ENCODE peak calls at places on chromosomes 16 and 17, in nine cellular contexts. P is suprapubic skin, H is H1, J is esophagus muscularis mucosa, V is stomach, W is K562, B is upper lobe of left lung, U is HepG2, I is A549. T is an unnamed sample.

GRCh38 chr16:84818989-84819643 is 669 bp upstream of the CRISPLD2 start:
- DNase-seq in B (no peak), H (no peak), W (no peak), V (no peak), I (no peak), U (no peak), J (no peak), P (no peak), T (no peak)

GRCh38 chr16:80910434-80910833 is 96.3 kb downstream of the CMC2 start:
- DNase-seq in U (peak), I (no peak), W (no peak), V (no peak), H (no peak), B (no peak), P (no peak), J (no peak), T (no peak)

GRCh38 chr17:78121801-78122220 is 6.7 kb downstream of the TMC6 start:
- DNase-seq in P (no peak), H (no peak), I (no peak), W (no peak), U (no peak), B (no peak), J (no peak), V (no peak), T (no peak)

GRCh38 chr17:57995076-57995956 is 7.3 kb upstream of the VEZF1 start:
- DNase-seq in P (peak), W (peak), H (no peak), U (peak), V (peak), J (peak), I (peak), B (peak), T (no peak)

GRCh38 chr16:66412182-66412581 is 14.9 kb upstream of the BEAN1 start:
- DNase-seq in P (no peak), J (no peak), H (no peak), U (no peak), B (no peak), I (no peak), V (no peak), W (no peak), T (no peak)

GRCh38 chr17:2549392-2550211 is 37.9 kb upstream of the METTL16 start:
- DNase-seq in B (peak), U (no peak), J (no peak), W (no peak), I (no peak), H (no peak), P (no peak), V (no peak), T (no peak)

GRCh38 chr16:31253642-31254045 is 6.1 kb upstream of the ITGAM start:
- DNase-seq in H (no peak), J (no peak), U (peak), W (peak), B (peak), P (no peak), I (peak), V (peak), T (no peak)

GRCh38 chr16:2779978-2780898 is 3.2 kb upstream of the ELOB start:
- DNase-seq in W (no peak), V (no peak), B (no peak), I (no peak), P (peak), H (no peak), U (no peak), J (no peak), T (no peak)

GRCh38 chr17:75845058-75845711 is 981 bp upstream of the UNC13D start:
- DNase-seq in U (peak), V (peak), W (peak), B (peak), I (peak), J (no peak), H (peak), P (peak), T (peak)

GRCh38 chr16:81866820-81867440 is 87.8 kb downstream of the PLCG2 start:
- DNase-seq in V (peak), P (peak), U (no peak), I (no peak), B (peak), H (no peak), W (no peak), J (no peak), T (peak)

GRCh38 chr17:62017912-62018311 is 47.2 kb downstream of the MED13 start:
- DNase-seq in W (no peak), B (no peak), I (no peak), H (no peak), P (no peak), U (no peak), V (no peak), J (no peak), T (no peak)

GRCh38 chr17:48510761-48511604 is 19.8 kb downstream of the HOXB1 start:
- DNase-seq in H (no peak), B (no peak), U (no peak), I (no peak), V (no peak), P (no peak), J (no peak), W (no peak), T (no peak)

DNA sequence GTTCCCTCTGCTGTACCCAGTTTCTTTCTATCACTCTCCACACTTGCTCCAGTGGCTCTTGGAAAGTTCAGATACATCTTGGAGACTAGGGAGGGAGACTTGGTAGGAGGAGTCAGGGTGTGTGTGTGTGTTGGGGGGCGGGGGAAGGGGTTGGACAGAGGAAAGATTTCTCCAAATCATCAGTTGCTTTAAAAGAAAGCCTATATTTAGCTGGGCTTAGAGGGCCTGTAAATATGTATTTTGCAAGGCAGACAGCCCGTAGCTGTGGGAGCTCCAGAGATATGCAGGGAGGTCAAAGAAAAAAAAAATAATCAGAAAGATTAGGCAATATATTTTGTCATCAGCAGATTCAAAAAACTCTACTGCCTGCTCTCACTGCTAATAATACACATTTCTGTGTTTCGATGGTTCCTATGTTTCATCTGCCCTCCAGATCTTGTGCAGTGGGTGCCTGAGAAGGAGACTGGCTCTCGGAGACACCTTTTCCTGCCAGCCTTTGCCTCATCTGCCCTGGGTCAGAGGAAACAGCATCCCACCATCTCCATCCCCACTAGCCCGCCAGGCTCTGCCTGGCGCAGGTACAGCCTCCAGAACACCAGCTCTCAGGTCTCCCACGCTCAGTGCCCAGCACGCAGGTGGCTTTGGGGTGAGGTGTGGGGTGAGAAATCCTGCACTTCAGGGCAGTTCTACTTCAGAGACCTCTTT is 4.8 kb upstream of the PPP1R9B start:
- DNase-seq in V (no peak), I (no peak), H (no peak), J (no peak), P (no peak), B (no peak), W (no peak), U (no peak), T (no peak)
- TF ChIP-seq EP300 in V (no peak), I (no peak), H (no peak), J (no peak), P (no peak), B (no peak), W (no peak), U (no peak), T (no peak)

GRCh38 chr17:39484178-39484577 is 22.9 kb downstream of the CDK12 start:
- DNase-seq in V (no peak), U (no peak), B (no peak), W (no peak), I (no peak), J (no peak), P (no peak), H (no peak), T (no peak)
- TF ChIP-seq EP300 in V (no peak), U (no peak), B (no peak), W (no peak), I (no peak), J (no peak), P (no peak), H (no peak), T (no peak)

GRCh38 chr17:52724578-52724977 is 566.1 kb upstream of the CA10 start:
- DNase-seq in I (no peak), P (no peak), W (no peak), H (no peak), V (no peak), B (no peak), J (no peak), U (no peak), T (no peak)

DNA sequence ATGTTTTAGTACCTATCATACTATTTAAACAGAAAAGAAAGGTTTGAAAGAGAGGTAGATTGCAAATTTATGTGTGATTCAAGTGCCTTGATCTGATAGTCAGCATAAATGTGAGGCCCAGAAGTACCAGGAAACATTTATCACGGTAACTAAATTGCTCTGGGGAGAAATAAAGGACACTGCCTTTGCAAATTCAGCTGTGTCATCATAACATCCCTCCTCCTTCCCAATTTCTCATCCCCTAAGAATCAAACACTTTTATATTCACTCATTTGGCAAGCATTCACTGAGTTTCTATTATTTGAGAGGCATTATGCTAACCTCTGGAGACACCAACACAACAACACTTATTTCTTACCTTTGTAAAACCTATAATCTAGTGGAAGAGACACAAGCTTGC is 563.4 kb upstream of the CA10 start:
- DNase-seq in U (no peak), P (no peak), W (no peak), B (no peak), V (no peak), J (no peak), I (no peak), H (no peak), T (no peak)
- TF ChIP-seq EP300 in U (no peak), P (no peak), W (no peak), B (no peak), V (no peak), J (no peak), I (no peak), H (no peak), T (no peak)

GRCh38 chr16:69328854-69329316 is 1.5 kb downstream of the PDF start:
- DNase-seq in P (no peak), B (no peak), I (no peak), U (no peak), V (no peak), H (no peak), J (no peak), W (peak), T (no peak)
- TF ChIP-seq EP300 in P (no peak), B (no peak), I (no peak), U (no peak), V (no peak), H (no peak), J (no peak), W (no peak), T (no peak)

DNA sequence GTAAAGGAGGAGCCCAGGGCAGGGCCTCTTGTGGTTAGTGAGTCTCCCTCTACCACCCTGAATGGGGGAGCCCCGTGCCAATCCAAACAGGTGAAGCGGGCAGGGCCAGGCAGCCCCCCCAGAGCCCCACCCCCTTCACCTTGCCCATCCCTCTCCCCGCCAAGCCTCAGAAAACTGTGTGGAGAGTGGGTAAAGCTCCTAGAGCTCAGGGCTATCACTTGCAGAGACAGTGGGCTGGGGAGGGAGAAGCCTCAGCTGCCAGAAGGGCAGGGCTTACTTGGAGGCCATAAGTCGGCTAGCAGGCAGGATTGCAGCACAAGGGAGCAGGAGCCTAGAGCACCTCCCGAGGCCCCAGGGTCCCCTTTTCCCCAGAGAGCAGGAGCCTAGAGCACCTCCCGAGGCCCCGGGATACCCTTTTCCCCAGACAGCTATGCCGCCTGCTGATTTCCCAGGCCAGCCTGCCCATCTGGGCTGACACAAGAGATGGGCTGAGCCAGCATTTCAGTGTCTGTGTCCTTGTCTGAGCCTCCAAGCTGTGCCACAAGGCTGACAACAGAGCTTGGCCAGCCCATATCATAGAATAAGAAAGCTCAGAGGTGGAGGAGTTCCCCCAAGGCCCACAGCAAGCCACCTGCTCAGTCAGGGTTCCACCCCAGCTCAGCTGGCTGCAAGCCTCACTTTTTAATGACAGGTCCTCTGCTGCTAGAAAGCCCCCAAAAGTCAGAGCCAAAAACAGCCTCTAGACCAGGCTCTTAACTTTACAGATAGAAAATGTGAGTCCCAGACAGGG is 6.8 kb upstream of the KRT14 start:
- DNase-seq in B (no peak), H (no peak), U (no peak), P (no peak), J (no peak), I (no peak), W (no peak), V (no peak), T (no peak)
- TF ChIP-seq EP300 in B (no peak), H (no peak), U (no peak), P (no peak), J (no peak), I (no peak), W (no peak), V (no peak), T (no peak)

DNA sequence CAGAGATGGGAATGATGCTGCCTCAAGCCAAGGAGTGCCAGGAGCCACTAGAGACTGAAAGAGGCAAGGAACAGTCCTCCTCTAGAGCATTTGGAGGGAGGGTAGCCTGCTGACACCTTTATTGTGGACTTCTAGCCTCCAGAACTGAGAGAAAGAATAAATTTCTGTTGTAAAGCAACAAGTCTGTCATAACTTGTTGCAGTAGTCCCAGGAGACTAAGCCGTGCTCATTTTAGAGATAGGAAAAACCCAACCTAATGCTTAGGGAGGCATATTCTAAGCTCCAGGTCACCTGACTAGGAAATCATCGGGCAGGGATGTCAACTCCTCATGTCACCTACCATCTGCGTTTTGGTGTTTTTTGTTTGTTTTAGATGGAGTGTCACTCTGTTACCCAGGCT is 345.4 kb upstream of the EEF2KMT start:
- DNase-seq in I (no peak), J (no peak), U (no peak), P (no peak), W (no peak), B (no peak), V (no peak), H (no peak), T (no peak)
- TF ChIP-seq EP300 in I (no peak), J (no peak), U (no peak), P (no peak), W (no peak), B (no peak), V (no peak), H (no peak), T (no peak)

DNA sequence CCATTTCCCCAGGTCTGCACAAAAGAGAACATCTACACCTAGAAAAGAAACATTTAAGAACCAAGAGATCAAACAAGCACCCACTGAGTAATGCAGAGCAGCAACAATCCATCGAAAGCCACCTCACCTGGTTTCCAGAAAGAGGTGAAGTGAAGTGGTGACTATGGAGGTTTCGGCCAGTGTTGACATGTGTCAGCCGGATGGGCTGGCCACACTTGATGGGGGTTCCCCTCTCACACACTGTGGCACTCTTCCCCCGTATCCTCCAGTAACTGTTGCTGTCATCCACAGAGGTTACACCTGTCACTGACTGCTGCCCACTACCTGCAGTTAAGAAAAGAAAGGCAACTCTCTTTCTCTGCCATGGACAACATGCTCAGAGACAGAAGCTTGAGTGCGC is 6.5 kb downstream of the SDF2 start:
- DNase-seq in J (no peak), H (no peak), B (no peak), V (no peak), W (no peak), I (no peak), P (no peak), U (no peak), T (no peak)
- TF ChIP-seq EP300 in J (no peak), H (no peak), B (no peak), V (no peak), W (no peak), I (no peak), P (no peak), U (no peak), T (no peak)